ENCODE peak calls at places on chromosomes 1 and 21, in nine cellular contexts. A is hepatocyte, H is AG04450, V is upper lobe of left lung, O is IMR-90, R is fibroblast of mammary gland, F is A549, S is lower leg skin, U is choroid plexus epithelial cell. Q is an unnamed sample.

GRCh38 chr1:156706647-156707008 is 1.2 kb upstream of the CRABP2 start:
- DNase-seq in A (peak; percentile 87), F (no peak), R (peak; percentile 83), H (no peak), U (peak; percentile 59), O (no peak), V (peak; percentile 89), S (peak; percentile 94), Q (peak; percentile 73)

GRCh38 chr1:202579806-202580205 is 130.4 kb downstream of the SYT2 start:
- DNase-seq in A (no peak), H (peak; percentile 92), R (peak; percentile 95), S (no peak), U (peak; percentile 97), O (peak; percentile 96), F (no peak), V (no peak), Q (no peak)

GRCh38 chr1:233394860-233395717 is 67.6 kb downstream of the MAP3K21 start:
- DNase-seq in O (peak; percentile 50), S (no peak), F (peak; percentile 70), H (peak; percentile 10), V (no peak), A (peak; percentile 78), U (peak; percentile 79), R (peak; percentile 64), Q (peak; percentile 74)

GRCh38 chr21:37365657-37366487 is 701 bp upstream of the DYRK1A start:
- DNase-seq in O (peak; percentile 45), F (peak; percentile 65), H (no peak), R (peak; percentile 41), U (peak; percentile 65), V (peak; percentile 95), A (peak; percentile 89), S (peak; percentile 93), Q (peak; percentile 75)

GRCh38 chr1:221336141-221336540 is 405.7 kb downstream of the DUSP10 start:
- DNase-seq in F (no peak), U (no peak), A (no peak), O (peak; percentile 61), R (peak; percentile 67), V (no peak), S (no peak), H (no peak), Q (no peak)

GRCh38 chr1:188237573-188238353 is 1409.0 kb downstream of the PLA2G4A start:
- DNase-seq in S (no peak), F (peak; percentile 80), A (no peak), H (no peak), V (no peak), O (peak; percentile 59), R (peak; percentile 3), U (peak; percentile 31), Q (no peak)

GRCh38 chr1:52551476-52552235 is 1.2 kb downstream of the TUT4 start:
- DNase-seq in U (peak; percentile 60), A (peak; percentile 34), R (peak; percentile 65), S (no peak), H (no peak), V (peak; percentile 22), F (no peak), O (peak; percentile 76), Q (peak; percentile 54)

GRCh38 chr1:111888740-111889376 is 100.6 kb downstream of the KCND3 start:
- DNase-seq in F (no peak), S (no peak), V (no peak), R (no peak), H (no peak), U (no peak), O (no peak), A (no peak), Q (no peak)

GRCh38 chr1:75233302-75233929 is 99.2 kb downstream of the LHX8 start:
- DNase-seq in F (peak; percentile 23), O (peak; percentile 2), A (peak; percentile 53), H (no peak), V (no peak), S (no peak), R (peak; percentile 15), U (peak; percentile 48), Q (peak; percentile 46)

GRCh38 chr1:150613061-150613920 is 16.1 kb downstream of the ENSA start:
- DNase-seq in H (no peak), O (peak; percentile 98), S (no peak), U (peak; percentile 85), A (peak; percentile 54), V (no peak), F (peak; percentile 90), R (peak; percentile 99), Q (no peak)
- H3K4me3 ChIP-seq in H (peak overlapping the region; percentile 5), O (peak overlapping the region; percentile 3), S (no peak overlapping the region), U (peak overlapping the region; percentile 20), A (no peak overlapping the region), V (no peak overlapping the region), F (peak overlapping the region; percentile 13), R (peak overlapping the region; percentile 6), Q (no peak overlapping the region)

DNA sequence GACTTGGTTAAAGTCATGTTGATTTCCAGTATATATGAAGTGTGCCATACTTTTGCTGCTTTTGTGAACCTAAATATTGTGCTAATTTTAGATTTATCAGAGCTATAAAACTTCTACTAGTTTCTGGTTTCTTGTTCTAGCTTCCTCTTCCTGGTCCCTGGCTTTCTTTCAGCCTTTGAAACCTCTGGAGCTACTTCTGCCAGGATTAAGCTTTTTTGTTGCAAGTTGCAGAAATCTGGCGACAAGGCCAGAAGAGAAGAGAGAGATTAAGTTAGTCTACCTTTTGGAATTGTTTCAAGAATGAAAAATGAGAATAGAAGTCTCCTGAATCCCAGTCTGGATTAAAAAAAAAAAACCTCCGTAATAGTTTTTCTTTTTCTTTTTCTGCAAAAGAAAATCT is 13.5 kb downstream of the RNF2 start:
- DNase-seq in R (no peak), H (no peak), F (no peak), S (no peak), O (no peak), A (no peak), V (no peak), U (peak; percentile 27), Q (no peak)
- H3K4me3 ChIP-seq in R (no peak overlapping the region), H (no peak overlapping the region), F (no peak overlapping the region), S (no peak overlapping the region), O (no peak overlapping the region), A (no peak overlapping the region), V (no peak overlapping the region), U (no peak overlapping the region), Q (no peak overlapping the region)

GRCh38 chr1:77347646-77348045 is 65.8 kb downstream of the AK5 start:
- DNase-seq in H (peak; percentile 48), A (peak; percentile 32), S (no peak), U (peak; percentile 89), R (peak; percentile 96), O (peak; percentile 89), V (no peak), F (peak; percentile 93), Q (no peak)

GRCh38 chr1:77348561-77348960 is 66.7 kb downstream of the AK5 start:
- DNase-seq in F (no peak), H (no peak), O (no peak), V (no peak), R (no peak), A (no peak), S (no peak), U (no peak), Q (no peak)

GRCh38 chr1:77341195-77341594 is 59.4 kb downstream of the AK5 start:
- DNase-seq in H (no peak), A (no peak), O (no peak), U (no peak), R (no peak), S (no peak), V (no peak), F (no peak), Q (no peak)

DNA sequence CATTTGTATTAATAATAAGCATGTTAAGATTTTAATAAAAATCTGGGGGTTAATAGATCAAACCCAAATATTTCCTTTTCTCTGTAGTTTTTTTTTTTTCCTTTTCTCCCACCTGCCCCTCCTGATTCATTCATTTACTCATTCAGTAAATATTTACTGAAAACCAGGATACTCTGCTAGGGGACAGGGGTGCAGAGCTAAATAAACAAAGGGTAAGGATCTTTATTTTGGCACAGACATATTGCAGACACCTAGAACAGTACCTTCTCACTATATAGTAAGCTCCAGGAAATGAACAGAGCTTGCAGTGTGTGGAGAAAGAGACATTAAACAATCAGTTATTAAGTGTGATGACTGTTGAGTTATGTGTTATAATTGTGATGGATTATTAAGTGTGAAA is 60.9 kb downstream of the AK5 start:
- DNase-seq in H (no peak), A (no peak), S (no peak), U (no peak), O (no peak), V (no peak), F (peak; percentile 31), R (no peak), Q (no peak)
- H3K4me3 ChIP-seq in H (no peak overlapping the region), A (no peak overlapping the region), S (no peak overlapping the region), U (no peak overlapping the region), O (no peak overlapping the region), V (no peak overlapping the region), F (no peak overlapping the region), R (no peak overlapping the region), Q (no peak overlapping the region)

DNA sequence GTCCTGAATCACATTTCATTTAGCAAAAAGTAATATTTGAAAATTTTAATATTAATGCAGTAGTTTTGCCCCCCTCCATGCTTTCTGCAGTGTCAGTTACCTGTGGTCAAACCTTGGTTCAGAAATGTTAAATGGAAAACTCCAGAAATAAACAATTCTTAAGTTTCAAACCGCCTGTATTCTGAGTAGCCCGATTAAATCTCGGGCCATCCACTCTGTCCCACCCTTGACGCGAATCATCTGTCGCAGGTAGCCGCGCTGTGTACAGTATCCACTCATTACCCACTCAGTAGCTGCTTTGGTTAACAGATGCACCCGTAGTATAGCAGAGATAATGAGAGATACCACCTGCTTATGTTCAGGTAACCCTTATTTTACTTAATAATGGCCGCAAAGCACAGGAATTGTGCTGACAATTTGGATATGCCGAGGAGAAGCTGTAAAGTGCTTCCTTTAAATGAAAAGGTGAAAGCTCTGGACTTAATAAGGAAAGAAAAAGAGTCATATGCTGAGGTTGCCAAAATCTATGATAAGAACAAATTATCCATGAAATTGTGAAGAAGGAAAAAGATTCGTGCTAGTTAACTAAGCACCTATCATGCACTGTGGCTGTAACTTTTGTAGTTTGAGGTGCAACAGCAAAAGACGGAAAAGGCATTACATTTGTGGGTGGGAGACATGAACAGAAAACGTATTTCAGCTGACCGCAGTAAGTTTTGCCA is 889 bp upstream of the SCYL3 start:
- DNase-seq in R (no peak), S (no peak), A (peak; percentile 8), V (no peak), O (no peak), U (no peak), H (no peak), F (peak; percentile 6), Q (no peak)
- H3K4me3 ChIP-seq in R (peak overlapping the region; percentile 86), S (no peak overlapping the region), A (no peak overlapping the region), V (peak overlapping the region; percentile 89), O (peak overlapping the region; percentile 68), U (peak overlapping the region; percentile 93), H (peak overlapping the region; percentile 48), F (peak overlapping the region; percentile 99), Q (peak overlapping the region; percentile 68)